ENCODE peak calls at places on chromosomes 13 and 19, in four cellular contexts. D is H9, S is H1, A is mesendoderm. J is an unnamed sample.
A peak's percentile ranks its signal among the peaks of the same experiment; 100 is the strongest.

GRCh38 chr13:34943675-34944634 is 1.9 kb downstream of the NBEA start:
- DNase-seq in A (no peak), D (no peak), S (no peak), J (no peak)

GRCh38 chr19:50333235-50333736 is 4.1 kb upstream of the KCNC3 start:
- DNase-seq in A (peak; percentile 97), D (peak; percentile 96), S (peak; percentile 93), J (peak; percentile 67)

GRCh38 chr19:32611161-32611560 is 30.2 kb downstream of the PDCD5 start:
- DNase-seq in A (no peak), D (no peak), S (no peak), J (no peak)

GRCh38 chr19:50322234-50322633 is 6.9 kb downstream of the KCNC3 start:
- DNase-seq in D (no peak), S (no peak), A (no peak), J (no peak)

GRCh38 chr19:32018014-32018413 is 327.4 kb upstream of the ZNF507 start:
- DNase-seq in S (peak; percentile 1), D (no peak), A (no peak), J (no peak)

GRCh38 chr19:31930401-31930800 is 415.0 kb upstream of the ZNF507 start:
- DNase-seq in S (no peak), A (no peak), D (no peak), J (no peak)

GRCh38 chr19:43780706-43781525 is at the start of gene KCNN4:
- DNase-seq in S (no peak), D (no peak), A (no peak), J (peak; percentile 67)

GRCh38 chr19:30919737-30920136 is 429.5 kb downstream of the TSHZ3 start:
- DNase-seq in D (no peak), A (no peak), S (no peak), J (no peak)

GRCh38 chr13:110869231-110869804 is 45.6 kb downstream of the ANKRD10 start:
- DNase-seq in D (no peak), A (no peak), S (no peak), J (no peak)

GRCh38 chr13:32022292-32022691 is 9.3 kb upstream of the FRY start:
- DNase-seq in S (no peak), D (no peak), A (no peak), J (no peak)

GRCh38 chr19:32464279-32464678 is 58.7 kb downstream of the DPY19L3 start:
- DNase-seq in A (no peak), S (no peak), D (no peak), J (peak; percentile 10)

GRCh38 chr13:81677857-81678256 is 1336.9 kb upstream of the SPRY2 start:
- DNase-seq in D (no peak), A (no peak), S (no peak), J (no peak)

GRCh38 chr19:28292822-28293500 is 920.0 kb downstream of the UQCRFS1 start:
- DNase-seq in S (no peak), D (peak; percentile 52), A (peak; percentile 84), J (no peak)

GRCh38 chr19:20414133-20414532 is 151.4 kb downstream of the ZNF737 start:
- DNase-seq in D (no peak), A (no peak), S (no peak), J (no peak)

GRCh38 chr13:87356314-87356713 is 314.9 kb upstream of the SLITRK5 start:
- DNase-seq in S (no peak), D (no peak), A (no peak), J (no peak)

GRCh38 chr19:19405919-19406877 is 723 bp downstream of the GATAD2A start:
- DNase-seq in S (peak; percentile 78), A (peak; percentile 55), D (peak; percentile 51), J (peak; percentile 60)

GRCh38 chr19:29953352-29954247 is 11.6 kb downstream of the URI1 start:
- DNase-seq in D (no peak), S (no peak), A (no peak), J (no peak)

GRCh38 chr13:113051641-113052040 is 54.0 kb upstream of the F7 start:
- DNase-seq in D (no peak), A (no peak), S (no peak), J (no peak)

GRCh38 chr13:66074018-66074615 is 1156.0 kb downstream of the PCDH9 start:
- DNase-seq in A (no peak), S (no peak), D (no peak), J (no peak)
- H3K56ac ChIP-seq in A (no peak overlapping the region), S (no peak overlapping the region), D (no peak overlapping the region), J (no peak overlapping the region)

GRCh38 chr13:24473646-24474045 is 38.9 kb downstream of the PARP4 start:
- DNase-seq in A (no peak), D (no peak), S (no peak), J (no peak)
- H3K56ac ChIP-seq in A (no peak overlapping the region), D (no peak overlapping the region), S (no peak overlapping the region), J (no peak overlapping the region)

GRCh38 chr13:33279414-33279813 is 6.1 kb downstream of the STARD13 start:
- DNase-seq in S (no peak), D (no peak), A (no peak), J (no peak)

GRCh38 chr13:33276581-33276980 is 9.0 kb downstream of the STARD13 start:
- DNase-seq in A (peak; percentile 64), D (no peak), S (no peak), J (no peak)

GRCh38 chr13:33277351-33277750 is 8.2 kb downstream of the STARD13 start:
- DNase-seq in A (no peak), S (no peak), D (no peak), J (no peak)

GRCh38 chr13:33278923-33279322 is 6.6 kb downstream of the STARD13 start:
- DNase-seq in S (no peak), D (no peak), A (no peak), J (no peak)

GRCh38 chr13:33277946-33278345 is 7.6 kb downstream of the STARD13 start:
- DNase-seq in D (no peak), S (no peak), A (no peak), J (no peak)
- H3K56ac ChIP-seq in D (no peak overlapping the region), S (no peak overlapping the region), A (no peak overlapping the region), J (no peak overlapping the region)

DNA sequence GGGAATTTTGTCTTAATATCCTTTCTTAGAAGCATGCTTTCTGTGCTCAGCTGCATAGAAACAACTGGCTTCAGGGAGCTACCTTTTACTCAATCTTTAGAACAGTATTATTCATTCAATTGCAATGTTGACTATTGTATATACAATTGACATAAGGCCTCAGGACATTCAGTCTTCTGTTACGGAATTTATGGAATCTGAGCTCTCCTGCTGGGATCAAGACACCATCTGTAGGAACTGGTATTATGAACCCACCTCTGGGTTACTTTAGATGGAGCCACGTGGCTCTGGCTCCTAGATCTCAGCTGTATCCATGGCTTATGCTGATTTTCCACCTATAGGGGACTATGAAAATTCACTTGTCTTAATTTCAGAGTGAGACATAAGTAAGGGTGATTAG is 716.2 kb upstream of the GPC6 start:
- DNase-seq in A (peak; percentile 82), D (no peak), S (no peak), J (peak; percentile 75)
- H3K56ac ChIP-seq in A (no peak overlapping the region), D (no peak overlapping the region), S (no peak overlapping the region), J (peak overlapping the region; percentile 32)

GRCh38 chr13:95354680-95355487 is 53.6 kb upstream of the ABCC4 start:
- DNase-seq in S (no peak), D (no peak), A (no peak), J (no peak)
- H3K56ac ChIP-seq in S (no peak overlapping the region), D (no peak overlapping the region), A (no peak overlapping the region), J (no peak overlapping the region)

GRCh38 chr13:29943301-29944085 is 93.1 kb upstream of the UBL3 start:
- DNase-seq in A (peak; percentile 61), S (no peak), D (no peak), J (no peak)
- H3K56ac ChIP-seq in A (peak overlapping the region; percentile 75), S (no peak overlapping the region), D (no peak overlapping the region), J (no peak overlapping the region)

GRCh38 chr13:24734951-24735350 is 29.0 kb upstream of the RNF17 start:
- DNase-seq in S (no peak), A (no peak), D (no peak), J (no peak)

GRCh38 chr13:24738366-24738847 is 25.6 kb upstream of the RNF17 start:
- DNase-seq in D (no peak), A (no peak), S (no peak), J (no peak)

GRCh38 chr13:24741016-24741662 is 22.8 kb upstream of the RNF17 start:
- DNase-seq in D (peak; percentile 57), S (no peak), A (peak; percentile 56), J (no peak)

GRCh38 chr13:24740014-24740890 is 23.7 kb upstream of the RNF17 start:
- DNase-seq in A (no peak), D (no peak), S (no peak), J (no peak)

DNA sequence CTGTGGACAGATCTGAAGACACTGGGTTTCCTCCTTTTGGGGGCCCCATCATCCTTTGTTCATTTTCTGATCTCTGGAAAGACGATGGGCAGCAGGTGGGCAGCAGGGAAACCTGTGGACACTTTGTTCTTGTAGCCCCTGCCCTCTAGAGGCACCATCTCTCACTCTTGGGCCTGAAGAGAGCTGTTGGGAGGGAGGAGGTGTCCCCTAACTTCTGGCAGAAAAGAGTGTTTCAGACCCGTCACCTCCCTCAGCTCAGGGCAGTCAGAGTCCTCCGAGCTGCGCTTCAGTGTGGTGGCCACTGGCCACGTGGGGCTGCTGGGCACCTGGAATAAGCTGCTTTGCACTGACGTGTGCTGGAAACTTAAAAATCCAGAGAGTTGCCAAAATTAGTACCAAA is 26.9 kb upstream of the RNF17 start:
- DNase-seq in S (peak; percentile 45), D (peak; percentile 63), A (peak; percentile 59), J (no peak)
- H3K56ac ChIP-seq in S (no peak overlapping the region), D (no peak overlapping the region), A (no peak overlapping the region), J (no peak overlapping the region)

J was measured in IMR-90.